ENCODE peak calls at places on chromosomes 13 and 19, in seven cellular contexts. One of them, this sample, is unnamed.

GRCh38 chr19:7680606-7681335 is at the start of gene TRAPPC5:
- DNase-seq in HCT116: peak
- DNase-seq in H1: peak
- DNase-seq in GM12878: no peak
- DNase-seq in SK-N-SH: peak
- DNase-seq in K562: peak
- DNase-seq in HepG2: peak
- DNase-seq in this sample: peak

GRCh38 chr13:95921485-95921884 is 131.7 kb downstream of the UGGT2 start:
- DNase-seq in HepG2: no peak
- DNase-seq in GM12878: no peak
- DNase-seq in K562: no peak
- DNase-seq in H1: no peak
- DNase-seq in HCT116: no peak
- DNase-seq in SK-N-SH: no peak
- DNase-seq in this sample: no peak

GRCh38 chr13:51923983-51924539 is 62.3 kb downstream of the CCDC70 start:
- DNase-seq in HepG2: peak
- DNase-seq in K562: peak
- DNase-seq in SK-N-SH: peak
- DNase-seq in H1: no peak
- DNase-seq in GM12878: no peak
- DNase-seq in HCT116: peak
- DNase-seq in this sample: no peak

GRCh38 chr19:56369886-56370676 is 23.3 kb downstream of the ZNF582 start:
- DNase-seq in GM12878: no peak
- DNase-seq in SK-N-SH: no peak
- DNase-seq in HCT116: no peak
- DNase-seq in H1: no peak
- DNase-seq in HepG2: no peak
- DNase-seq in K562: no peak
- DNase-seq in this sample: no peak

GRCh38 chr19:55085923-55086715 is 10.4 kb downstream of the EPS8L1 start:
- DNase-seq in SK-N-SH: peak
- DNase-seq in K562: no peak
- DNase-seq in GM12878: no peak
- DNase-seq in HCT116: no peak
- DNase-seq in HepG2: no peak
- DNase-seq in H1: no peak
- DNase-seq in this sample: no peak

GRCh38 chr19:42303876-42304275 is 1.5 kb upstream of the PAFAH1B3 start:
- DNase-seq in HCT116: no peak
- DNase-seq in H1: no peak
- DNase-seq in K562: no peak
- DNase-seq in SK-N-SH: no peak
- DNase-seq in HepG2: no peak
- DNase-seq in GM12878: no peak
- DNase-seq in this sample: no peak

GRCh38 chr19:5863030-5863665 is 7.2 kb downstream of the FUT5 start:
- DNase-seq in SK-N-SH: peak
- DNase-seq in GM12878: no peak
- DNase-seq in K562: no peak
- DNase-seq in HepG2: no peak
- DNase-seq in H1: no peak
- DNase-seq in HCT116: no peak
- DNase-seq in this sample: no peak

GRCh38 chr13:110418944-110419343 is 111.9 kb downstream of the COL4A2 start:
- DNase-seq in K562: no peak
- DNase-seq in HCT116: no peak
- DNase-seq in HepG2: no peak
- DNase-seq in H1: no peak
- DNase-seq in SK-N-SH: no peak
- DNase-seq in GM12878: no peak
- DNase-seq in this sample: no peak

GRCh38 chr19:33558846-33559245 is 37.3 kb upstream of the PEPD start:
- DNase-seq in HepG2: no peak
- DNase-seq in SK-N-SH: no peak
- DNase-seq in H1: no peak
- DNase-seq in HCT116: no peak
- DNase-seq in GM12878: no peak
- DNase-seq in K562: no peak
- DNase-seq in this sample: no peak

GRCh38 chr13:51590966-51591627 is 6.8 kb downstream of the WDFY2 start:
- DNase-seq in HepG2: peak
- DNase-seq in K562: peak
- DNase-seq in HCT116: no peak
- DNase-seq in SK-N-SH: peak
- DNase-seq in GM12878: no peak
- DNase-seq in H1: no peak
- DNase-seq in this sample: no peak

GRCh38 chr13:40064723-40065122 is 409.3 kb downstream of the COG6 start:
- DNase-seq in SK-N-SH: no peak
- DNase-seq in H1: no peak
- DNase-seq in K562: no peak
- DNase-seq in HCT116: no peak
- DNase-seq in GM12878: no peak
- DNase-seq in HepG2: no peak
- DNase-seq in this sample: no peak

GRCh38 chr19:53192771-53193533 is at the start of gene ZNF665:
- DNase-seq in H1: no peak
- DNase-seq in HCT116: no peak
- DNase-seq in HepG2: no peak
- DNase-seq in GM12878: no peak
- DNase-seq in K562: peak
- DNase-seq in SK-N-SH: peak
- DNase-seq in this sample: peak

GRCh38 chr19:30525383-30525782 is 153.2 kb downstream of the ZNF536 start:
- DNase-seq in H1: no peak
- DNase-seq in K562: no peak
- DNase-seq in HCT116: no peak
- DNase-seq in GM12878: no peak
- DNase-seq in HepG2: no peak
- DNase-seq in SK-N-SH: no peak
- DNase-seq in this sample: no peak

GRCh38 chr19:369876-370275 is 25.3 kb upstream of the MIER2 start:
- DNase-seq in GM12878: no peak
- DNase-seq in HCT116: no peak
- DNase-seq in K562: no peak
- DNase-seq in SK-N-SH: no peak
- DNase-seq in HepG2: no peak
- DNase-seq in H1: no peak
- DNase-seq in this sample: no peak

GRCh38 chr13:110154370-110155031 is 152.5 kb downstream of the COL4A1 start:
- DNase-seq in HepG2: no peak
- DNase-seq in K562: no peak
- DNase-seq in GM12878: no peak
- DNase-seq in H1: no peak
- DNase-seq in SK-N-SH: no peak
- DNase-seq in HCT116: no peak
- DNase-seq in this sample: no peak

GRCh38 chr19:50912727-50913716 is 1.8 kb upstream of the KLK4 start:
- DNase-seq in HepG2: no peak
- DNase-seq in SK-N-SH: no peak
- DNase-seq in HCT116: no peak
- DNase-seq in K562: no peak
- DNase-seq in GM12878: no peak
- DNase-seq in H1: no peak
- DNase-seq in this sample: no peak

GRCh38 chr13:79336971-79337370 is 69.1 kb downstream of the RBM26 start:
- DNase-seq in SK-N-SH: no peak
- DNase-seq in H1: no peak
- DNase-seq in K562: no peak
- DNase-seq in HCT116: no peak
- DNase-seq in GM12878: no peak
- DNase-seq in HepG2: no peak
- DNase-seq in this sample: no peak

GRCh38 chr19:33303791-33304759 is 1.7 kb upstream of the CEBPA start:
- DNase-seq in HepG2: no peak
- DNase-seq in SK-N-SH: no peak
- DNase-seq in K562: peak
- DNase-seq in HCT116: no peak
- DNase-seq in H1: no peak
- DNase-seq in GM12878: no peak
- DNase-seq in this sample: no peak

GRCh38 chr13:30863231-30863630 is 42.8 kb upstream of the MEDAG start:
- DNase-seq in HepG2: no peak
- DNase-seq in K562: no peak
- DNase-seq in H1: peak
- DNase-seq in GM12878: no peak
- DNase-seq in HCT116: no peak
- DNase-seq in SK-N-SH: no peak
- DNase-seq in this sample: no peak
- TF ChIP-seq JUND in HepG2: no peak
- TF ChIP-seq JUND in K562: no peak
- TF ChIP-seq JUND in H1: no peak
- TF ChIP-seq JUND in GM12878: no peak
- TF ChIP-seq JUND in HCT116: no peak
- TF ChIP-seq JUND in SK-N-SH: no peak
- TF ChIP-seq JUND in this sample: no peak

DNA sequence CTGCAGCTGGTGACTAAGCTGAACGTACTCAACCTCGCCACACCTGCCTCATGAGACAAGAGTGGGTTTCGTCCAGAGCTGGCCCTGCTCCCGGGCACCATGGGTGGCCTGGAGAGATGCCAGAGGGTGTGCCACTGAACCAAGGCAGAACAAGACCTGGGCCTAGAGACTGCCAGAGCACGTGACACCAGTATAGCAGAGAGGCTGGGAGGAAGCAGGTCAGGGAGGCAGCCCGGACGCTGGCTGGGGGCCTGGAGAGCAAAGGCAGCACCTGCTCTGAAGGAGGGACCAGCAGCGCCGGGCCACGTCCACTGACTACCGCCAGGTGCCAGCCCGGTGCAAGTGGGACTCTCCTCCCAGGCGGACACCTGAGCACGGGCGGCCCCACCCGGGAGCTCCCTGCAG is 7.3 kb upstream of the C13orf46 start:
- DNase-seq in HepG2: no peak
- DNase-seq in HCT116: peak
- DNase-seq in GM12878: no peak
- DNase-seq in K562: no peak
- DNase-seq in SK-N-SH: no peak
- DNase-seq in H1: no peak
- DNase-seq in this sample: no peak
- TF ChIP-seq JUND in HepG2: no peak
- TF ChIP-seq JUND in HCT116: no peak
- TF ChIP-seq JUND in GM12878: no peak
- TF ChIP-seq JUND in K562: no peak
- TF ChIP-seq JUND in SK-N-SH: no peak
- TF ChIP-seq JUND in H1: no peak
- TF ChIP-seq JUND in this sample: no peak

DNA sequence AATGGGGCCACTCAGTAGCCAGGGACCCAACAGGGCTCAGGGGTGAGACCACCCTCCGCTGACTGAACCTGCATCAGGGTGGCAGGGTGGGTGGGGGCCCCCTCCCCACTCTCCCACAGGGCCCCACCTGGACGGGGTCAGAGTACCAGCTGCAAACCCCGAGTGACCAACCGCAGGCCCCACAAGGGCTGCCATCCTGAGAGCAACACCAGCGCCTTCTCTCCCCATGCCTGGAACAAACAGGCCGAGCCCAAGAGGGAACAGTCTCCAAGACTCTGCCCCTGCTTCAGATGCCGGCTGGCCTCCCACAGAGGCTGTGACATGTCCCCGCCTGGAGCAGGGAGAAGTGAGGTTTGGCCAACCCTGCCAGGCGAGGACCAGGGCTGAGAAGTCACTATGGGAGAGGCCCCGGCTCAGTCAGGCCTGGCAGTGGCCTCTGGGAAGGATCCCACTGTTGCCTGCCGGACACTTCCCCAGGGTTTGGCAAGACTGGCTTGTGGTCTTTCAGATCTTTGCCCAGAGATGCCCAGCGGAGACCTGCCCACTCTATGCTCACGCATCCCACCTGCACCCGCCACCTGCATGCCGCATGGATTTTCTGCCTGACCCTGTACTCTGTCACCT is 27.2 kb downstream of the MPND start:
- DNase-seq in GM12878: no peak
- DNase-seq in H1: no peak
- DNase-seq in K562: no peak
- DNase-seq in HCT116: no peak
- DNase-seq in HepG2: no peak
- DNase-seq in SK-N-SH: no peak
- DNase-seq in this sample: no peak
- TF ChIP-seq JUND in GM12878: no peak
- TF ChIP-seq JUND in H1: no peak
- TF ChIP-seq JUND in K562: no peak
- TF ChIP-seq JUND in HCT116: no peak
- TF ChIP-seq JUND in HepG2: no peak
- TF ChIP-seq JUND in SK-N-SH: no peak
- TF ChIP-seq JUND in this sample: no peak

GRCh38 chr19:2431318-2432055 is 4.1 kb upstream of the TIMM13 start:
- DNase-seq in K562: no peak
- DNase-seq in H1: no peak
- DNase-seq in HCT116: no peak
- DNase-seq in SK-N-SH: no peak
- DNase-seq in HepG2: no peak
- DNase-seq in GM12878: no peak
- DNase-seq in this sample: no peak
- TF ChIP-seq JUND in K562: no peak
- TF ChIP-seq JUND in H1: no peak
- TF ChIP-seq JUND in HCT116: no peak
- TF ChIP-seq JUND in SK-N-SH: no peak
- TF ChIP-seq JUND in HepG2: no peak
- TF ChIP-seq JUND in GM12878: no peak
- TF ChIP-seq JUND in this sample: no peak

DNA sequence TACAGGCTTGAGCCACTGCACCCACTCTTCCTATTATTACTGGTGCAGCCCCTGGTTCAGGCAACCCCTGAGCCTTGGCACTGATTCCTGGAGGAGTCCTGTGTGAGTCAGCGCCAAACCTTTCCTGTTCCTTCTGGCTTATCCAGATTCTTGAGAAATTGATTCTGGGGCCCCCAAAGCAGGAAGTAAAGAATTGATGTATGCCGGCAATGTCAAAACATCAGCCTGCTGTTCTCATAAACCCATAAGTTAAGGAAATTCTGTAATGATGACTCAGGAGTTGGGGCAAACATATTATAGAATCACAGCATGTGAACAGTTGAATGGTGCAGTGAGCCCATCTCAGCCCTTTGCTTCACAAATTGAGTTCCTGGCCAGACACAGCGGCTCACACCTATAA is 1.4 kb upstream of the OR7G3 start:
- DNase-seq in H1: no peak
- DNase-seq in HCT116: peak
- DNase-seq in K562: no peak
- DNase-seq in SK-N-SH: no peak
- DNase-seq in HepG2: no peak
- DNase-seq in GM12878: no peak
- DNase-seq in this sample: no peak
- TF ChIP-seq JUND in H1: no peak
- TF ChIP-seq JUND in HCT116: peak
- TF ChIP-seq JUND in K562: no peak
- TF ChIP-seq JUND in SK-N-SH: no peak
- TF ChIP-seq JUND in HepG2: no peak
- TF ChIP-seq JUND in GM12878: no peak
- TF ChIP-seq JUND in this sample: no peak

DNA sequence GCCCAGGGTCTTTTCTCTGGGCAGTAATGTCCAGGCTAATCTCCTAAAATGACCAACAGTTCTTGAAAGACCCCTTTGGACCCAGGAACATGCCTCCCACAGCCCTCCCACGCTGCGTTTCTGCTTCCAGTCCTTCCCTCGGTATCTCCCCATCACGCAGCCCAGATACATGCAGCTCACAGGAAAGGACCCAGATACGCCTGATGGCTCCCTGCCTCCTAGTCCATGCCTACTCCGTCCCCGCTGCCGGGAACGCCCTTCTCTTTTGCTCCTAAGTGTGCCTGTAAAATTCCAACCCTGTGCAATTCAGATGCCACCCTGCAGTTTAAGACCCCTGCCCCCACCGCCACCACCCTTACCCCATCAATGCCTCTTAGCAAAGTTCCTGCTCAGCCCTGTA is 778 bp downstream of the MUC16 start:
- DNase-seq in K562: no peak
- DNase-seq in HCT116: no peak
- DNase-seq in GM12878: no peak
- DNase-seq in H1: no peak
- DNase-seq in HepG2: no peak
- DNase-seq in SK-N-SH: no peak
- DNase-seq in this sample: no peak
- TF ChIP-seq JUND in K562: no peak
- TF ChIP-seq JUND in HCT116: no peak
- TF ChIP-seq JUND in GM12878: no peak
- TF ChIP-seq JUND in H1: no peak
- TF ChIP-seq JUND in HepG2: no peak
- TF ChIP-seq JUND in SK-N-SH: no peak
- TF ChIP-seq JUND in this sample: no peak

This sample was measured in T47D.